ENCODE peak calls at places on chromosome 12, in seven cellular contexts. Z is T-helper 9 cell, X is AG08396, F is left cardiac atrium, Q is pons, K is ACHN, B is EL. G is an unnamed sample.

GRCh38 chr12:105803292-105803691 is 335.5 kb downstream of the NUAK1 start:
- DNase-seq in Z (no peak), X (no peak), F (no peak), Q (no peak), K (no peak), B (no peak), G (no peak)

GRCh38 chr12:6229823-6230222 is 29.6 kb downstream of the CD9 start:
- DNase-seq in Z (no peak), X (peak), F (peak), Q (peak), K (no peak), B (peak), G (peak)

GRCh38 chr12:57740656-57741412 is 2.3 kb upstream of the AGAP2 start:
- DNase-seq in Z (peak), X (no peak), F (peak), Q (no peak), K (no peak), B (no peak), G (peak)

GRCh38 chr12:31105668-31106067 is 32.0 kb downstream of the DDX11 start:
- DNase-seq in Z (no peak), X (no peak), F (no peak), Q (no peak), K (no peak), B (no peak), G (no peak)

GRCh38 chr12:6052940-6053329 is 71.5 kb downstream of the VWF start:
- DNase-seq in Z (no peak), X (peak), F (no peak), Q (no peak), K (no peak), B (peak), G (no peak)

GRCh38 chr12:30988086-30988485 is 61.5 kb downstream of the TSPAN11 start:
- DNase-seq in Z (no peak), X (no peak), F (no peak), Q (no peak), K (no peak), B (no peak), G (no peak)

GRCh38 chr12:42741771-42742510 is 152.4 kb upstream of the PRICKLE1 start:
- DNase-seq in Z (no peak), X (peak), F (no peak), Q (no peak), K (peak), B (peak), G (no peak)

GRCh38 chr12:57838594-57839302 is 7.8 kb downstream of the CTDSP2 start:
- DNase-seq in Z (no peak), X (no peak), F (no peak), Q (no peak), K (no peak), B (no peak), G (no peak)

GRCh38 chr12:50400104-50400637 is 514 bp upstream of the LARP4 start:
- DNase-seq in Z (no peak), X (no peak), F (no peak), Q (no peak), K (no peak), B (no peak), G (no peak)

G was measured in putamen.